ENCODE peak calls at places on chromosome 4, in five cellular contexts. Z is tibial nerve, H is mammary epithelial cell, B is neural crest cell, K is endodermal cell. V is an unnamed sample.

GRCh38 chr4:85268146-85268545 is 206.8 kb upstream of the ARHGAP24 start:
- DNase-seq in B (no peak), H (no peak), K (no peak), Z (no peak), V (no peak)

GRCh38 chr4:127214001-127214400 is 418.8 kb upstream of the INTU start:
- DNase-seq in K (no peak), B (no peak), H (no peak), Z (peak), V (no peak)

GRCh38 chr4:93187892-93188291 is 640.7 kb upstream of the ATOH1 start:
- DNase-seq in B (no peak), K (no peak), Z (no peak), H (no peak), V (no peak)

GRCh38 chr4:42865572-42866189 is 26.8 kb upstream of the GRXCR1 start:
- DNase-seq in B (peak), H (peak), K (peak), Z (peak), V (peak)

GRCh38 chr4:128305942-128306341 is 18.3 kb upstream of the PGRMC2 start:
- DNase-seq in Z (no peak), B (no peak), H (no peak), K (peak), V (no peak)

GRCh38 chr4:14218641-14219040 is 591.1 kb upstream of the BOD1L1 start:
- DNase-seq in B (peak), Z (no peak), H (peak), K (no peak), V (no peak)

GRCh38 chr4:7964890-7965662 is 25.4 kb upstream of the AFAP1 start:
- DNase-seq in Z (peak), H (peak), B (no peak), K (peak), V (no peak)

GRCh38 chr4:100450449-100450848 is 67.4 kb downstream of the EMCN start:
- DNase-seq in Z (no peak), K (no peak), H (peak), B (no peak), V (no peak)

GRCh38 chr4:82509029-82509428 is 52.8 kb downstream of the TMEM150C start:
- DNase-seq in B (no peak), H (no peak), Z (no peak), K (no peak), V (no peak)

GRCh38 chr4:124691801-124692200 is 20.7 kb downstream of the ANKRD50 start:
- DNase-seq in Z (no peak), K (no peak), H (no peak), B (no peak), V (no peak)

GRCh38 chr4:95643627-95644026 is 94.9 kb upstream of the UNC5C start:
- DNase-seq in B (no peak), Z (no peak), H (no peak), K (no peak), V (no peak)

GRCh38 chr4:60384475-60384874 is 815.7 kb upstream of the ADGRL3 start:
- DNase-seq in B (no peak), H (no peak), K (no peak), Z (no peak), V (no peak)

GRCh38 chr4:13481569-13481968 is 2.6 kb downstream of the RAB28 start:
- DNase-seq in H (peak), K (no peak), Z (no peak), B (no peak), V (no peak)

GRCh38 chr4:147589586-147589985 is 27.6 kb upstream of the TMEM184C start:
- DNase-seq in H (no peak), K (no peak), B (no peak), Z (no peak), V (no peak)

GRCh38 chr4:4870493-4871266 is 11.2 kb downstream of the MSX1 start:
- DNase-seq in Z (no peak), B (no peak), K (no peak), H (no peak), V (no peak)

GRCh38 chr4:106809083-106809482 is 227.0 kb downstream of the DKK2 start:
- DNase-seq in K (no peak), H (peak), B (no peak), Z (peak), V (peak)

GRCh38 chr4:2241410-2242353 is at the start of the genes HAUS3 and POLN:
- DNase-seq in K (peak), Z (peak), H (peak), B (peak), V (peak)
- TF ChIP-seq CTCF in K (peak), Z (peak), H (no peak), B (no peak), V (no peak)

DNA sequence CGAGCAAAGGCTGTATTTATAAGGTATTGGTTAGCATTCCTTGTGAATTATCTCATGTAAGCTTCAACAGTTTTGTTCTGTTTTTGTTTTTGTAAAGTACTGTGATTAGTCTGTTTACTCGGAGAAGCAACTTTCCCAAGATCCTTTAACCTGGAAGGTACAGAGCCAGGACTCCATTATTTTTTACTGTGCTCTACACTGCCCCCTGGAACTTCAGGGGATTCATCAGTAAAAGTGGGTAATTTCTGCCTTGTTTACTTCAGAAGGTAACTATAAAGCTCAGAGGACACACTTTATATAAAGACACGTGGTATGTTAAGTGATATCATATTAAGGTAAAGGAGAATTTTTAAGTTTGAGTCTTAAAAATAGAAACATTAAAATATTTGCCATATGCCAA is 124.9 kb downstream of the IQCM start:
- DNase-seq in Z (no peak), H (no peak), B (no peak), K (peak), V (no peak)
- TF ChIP-seq CTCF in Z (no peak), H (peak), B (peak), K (peak), V (peak)

DNA sequence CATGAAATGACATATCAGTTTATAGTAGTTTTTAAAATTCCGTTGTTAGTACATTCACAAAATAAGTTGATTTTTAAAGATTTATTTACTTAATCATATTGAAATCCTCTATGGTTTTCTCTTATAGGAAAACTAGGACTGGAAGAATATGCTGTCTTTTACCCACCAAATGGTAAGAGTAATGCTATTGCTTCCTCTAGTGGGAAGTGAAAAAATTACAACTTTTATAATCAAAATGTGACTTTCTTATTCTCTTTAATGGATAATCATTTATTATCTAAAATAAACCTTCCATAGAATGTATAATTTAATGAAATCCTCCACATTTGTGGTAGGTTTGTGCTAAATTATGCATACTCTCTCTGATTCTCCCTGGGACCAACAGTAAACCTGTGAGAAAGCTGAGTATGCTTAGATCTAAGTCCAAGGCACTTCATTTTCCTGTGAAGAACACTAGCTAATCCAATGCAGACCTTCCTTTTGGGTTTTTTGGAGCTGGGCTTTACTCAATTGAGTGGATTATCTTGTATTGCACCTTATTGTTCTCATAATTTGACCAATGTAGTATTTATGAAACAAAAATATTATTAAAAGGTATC is 136.2 kb downstream of the TBC1D19 start:
- DNase-seq in Z (no peak), H (no peak), B (no peak), K (no peak), V (no peak)
- TF ChIP-seq CTCF in Z (peak), H (peak), B (peak), K (peak), V (peak)

DNA sequence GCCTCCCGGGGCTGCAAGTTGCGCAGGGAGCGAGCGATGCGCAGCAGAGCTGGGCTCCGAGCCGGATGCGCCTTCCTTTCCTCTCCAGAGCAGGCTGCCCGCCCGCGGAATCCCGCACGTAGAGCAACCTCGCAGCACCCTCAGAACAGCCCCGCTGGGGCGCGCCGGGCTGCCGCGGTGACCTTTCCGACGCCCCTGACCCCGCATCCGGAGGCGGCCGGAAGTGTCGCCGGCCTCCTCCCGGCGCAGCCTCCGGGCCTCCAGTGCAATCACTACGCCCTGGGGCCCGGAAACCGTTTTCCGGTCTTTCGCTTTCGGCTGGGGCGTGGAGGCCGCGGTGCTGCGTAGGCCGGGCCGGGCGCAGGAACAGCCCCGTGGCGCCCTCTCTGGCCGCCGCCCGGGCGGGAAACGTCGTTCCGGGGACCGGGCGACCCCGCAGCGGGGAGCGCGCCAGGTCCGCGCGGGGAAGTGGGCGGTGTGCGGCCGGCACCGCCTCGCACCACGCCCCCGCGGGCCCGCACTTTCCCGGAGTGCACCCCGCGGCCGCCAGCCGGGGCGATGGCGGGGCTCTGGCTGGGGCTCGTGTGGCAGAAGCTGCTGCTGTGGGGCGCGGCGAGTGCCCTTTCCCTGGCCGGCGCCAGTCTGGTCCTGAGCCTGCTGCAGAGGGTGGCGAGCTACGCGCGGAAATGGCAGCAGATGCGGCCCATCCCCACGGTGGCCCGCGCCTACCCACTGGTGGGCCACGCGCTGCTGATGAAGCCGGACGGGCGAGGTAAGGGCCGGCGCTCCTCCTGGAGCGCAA is at the start of gene CYP4V2:
- DNase-seq in H (peak), K (peak), Z (peak), B (peak), V (peak)
- TF ChIP-seq CTCF in H (peak), K (peak), Z (peak), B (peak), V (no peak)

GRCh38 chr4:113683143-113683542 is 78.4 kb downstream of the CAMK2D start:
- DNase-seq in B (no peak), H (peak), Z (no peak), K (no peak), V (no peak)
- TF ChIP-seq CTCF in B (no peak), H (no peak), Z (no peak), K (no peak), V (no peak)